ENCODE peak calls at places on chromosome 16, in six cellular contexts. One of them, this sample, is unnamed.

GRCh38 chr16:17970816-17971291 is 365.7 kb downstream of the NPIPA8 start:
- DNase-seq in GM12878: no peak
- DNase-seq in K562: no peak
- DNase-seq in SK-N-SH: no peak
- DNase-seq in HepG2: no peak
- DNase-seq in H1: no peak
- DNase-seq in this sample: no peak

GRCh38 chr16:68823401-68823800 is 19.9 kb upstream of the TANGO6 start:
- DNase-seq in GM12878: no peak
- DNase-seq in K562: no peak
- DNase-seq in SK-N-SH: no peak
- DNase-seq in HepG2: no peak
- DNase-seq in H1: no peak
- DNase-seq in this sample: no peak

GRCh38 chr16:75402821-75403475 is 30.4 kb downstream of the CFDP1 start:
- DNase-seq in GM12878: no peak
- DNase-seq in K562: peak
- DNase-seq in SK-N-SH: peak
- DNase-seq in HepG2: peak
- DNase-seq in H1: no peak
- DNase-seq in this sample: no peak

GRCh38 chr16:62225675-62226074 is 189.4 kb upstream of the CDH8 start:
- DNase-seq in GM12878: peak
- DNase-seq in K562: peak
- DNase-seq in SK-N-SH: peak
- DNase-seq in HepG2: peak
- DNase-seq in H1: peak
- DNase-seq in this sample: peak

GRCh38 chr16:67428146-67428731 is 2.7 kb upstream of the HSD11B2 start:
- DNase-seq in GM12878: no peak
- DNase-seq in K562: peak
- DNase-seq in SK-N-SH: peak
- DNase-seq in HepG2: peak
- DNase-seq in H1: peak
- DNase-seq in this sample: peak

GRCh38 chr16:89407282-89407924 is 83.0 kb downstream of the ANKRD11 start:
- DNase-seq in GM12878: no peak
- DNase-seq in K562: no peak
- DNase-seq in SK-N-SH: no peak
- DNase-seq in HepG2: no peak
- DNase-seq in H1: no peak
- DNase-seq in this sample: no peak

GRCh38 chr16:86066755-86067154 is 167.8 kb downstream of the IRF8 start:
- DNase-seq in GM12878: no peak
- DNase-seq in K562: no peak
- DNase-seq in SK-N-SH: no peak
- DNase-seq in HepG2: no peak
- DNase-seq in H1: no peak
- DNase-seq in this sample: no peak

GRCh38 chr16:86252596-86252995 is 257.7 kb upstream of the FOXF1 start:
- DNase-seq in GM12878: no peak
- DNase-seq in K562: peak
- DNase-seq in SK-N-SH: peak
- DNase-seq in HepG2: no peak
- DNase-seq in H1: peak
- DNase-seq in this sample: no peak

GRCh38 chr16:73846292-73846849 is 450.2 kb upstream of the PSMD7 start:
- DNase-seq in GM12878: no peak
- DNase-seq in K562: no peak
- DNase-seq in SK-N-SH: peak
- DNase-seq in HepG2: no peak
- DNase-seq in H1: peak
- DNase-seq in this sample: no peak

GRCh38 chr16:84714028-84714427 is 14.2 kb downstream of the USP10 start:
- DNase-seq in GM12878: no peak
- DNase-seq in K562: no peak
- DNase-seq in SK-N-SH: no peak
- DNase-seq in HepG2: no peak
- DNase-seq in H1: peak
- DNase-seq in this sample: no peak

GRCh38 chr16:3915438-3916250 is 35.1 kb upstream of the CREBBP start:
- DNase-seq in GM12878: no peak
- DNase-seq in K562: no peak
- DNase-seq in SK-N-SH: no peak
- DNase-seq in HepG2: no peak
- DNase-seq in H1: no peak
- DNase-seq in this sample: no peak

GRCh38 chr16:4682616-4683254 is 10.6 kb upstream of the NUDT16L1 start:
- DNase-seq in GM12878: no peak
- DNase-seq in K562: peak
- DNase-seq in SK-N-SH: peak
- DNase-seq in HepG2: peak
- DNase-seq in H1: peak
- DNase-seq in this sample: peak

GRCh38 chr16:87274808-87275207 is 42.4 kb downstream of the C16orf95 start:
- DNase-seq in GM12878: no peak
- DNase-seq in K562: no peak
- DNase-seq in SK-N-SH: no peak
- DNase-seq in HepG2: no peak
- DNase-seq in H1: no peak
- DNase-seq in this sample: no peak

GRCh38 chr16:27286446-27286845 is 17.9 kb upstream of the NSMCE1 start:
- DNase-seq in GM12878: no peak
- DNase-seq in K562: no peak
- DNase-seq in SK-N-SH: no peak
- DNase-seq in HepG2: peak
- DNase-seq in H1: no peak
- DNase-seq in this sample: no peak

GRCh38 chr16:71883193-71883848 is 661 bp downstream of the ZNF821 start:
- DNase-seq in GM12878: no peak
- DNase-seq in K562: peak
- DNase-seq in SK-N-SH: no peak
- DNase-seq in HepG2: no peak
- DNase-seq in H1: peak
- DNase-seq in this sample: no peak

GRCh38 chr16:80122155-80122554 is 418.6 kb upstream of the DYNLRB2 start:
- DNase-seq in GM12878: no peak
- DNase-seq in K562: no peak
- DNase-seq in SK-N-SH: peak
- DNase-seq in HepG2: no peak
- DNase-seq in H1: no peak
- DNase-seq in this sample: no peak

GRCh38 chr16:67108931-67109406 is 772 bp upstream of the PHAF1 start:
- DNase-seq in GM12878: no peak
- DNase-seq in K562: no peak
- DNase-seq in SK-N-SH: no peak
- DNase-seq in HepG2: no peak
- DNase-seq in H1: no peak
- DNase-seq in this sample: no peak

DNA sequence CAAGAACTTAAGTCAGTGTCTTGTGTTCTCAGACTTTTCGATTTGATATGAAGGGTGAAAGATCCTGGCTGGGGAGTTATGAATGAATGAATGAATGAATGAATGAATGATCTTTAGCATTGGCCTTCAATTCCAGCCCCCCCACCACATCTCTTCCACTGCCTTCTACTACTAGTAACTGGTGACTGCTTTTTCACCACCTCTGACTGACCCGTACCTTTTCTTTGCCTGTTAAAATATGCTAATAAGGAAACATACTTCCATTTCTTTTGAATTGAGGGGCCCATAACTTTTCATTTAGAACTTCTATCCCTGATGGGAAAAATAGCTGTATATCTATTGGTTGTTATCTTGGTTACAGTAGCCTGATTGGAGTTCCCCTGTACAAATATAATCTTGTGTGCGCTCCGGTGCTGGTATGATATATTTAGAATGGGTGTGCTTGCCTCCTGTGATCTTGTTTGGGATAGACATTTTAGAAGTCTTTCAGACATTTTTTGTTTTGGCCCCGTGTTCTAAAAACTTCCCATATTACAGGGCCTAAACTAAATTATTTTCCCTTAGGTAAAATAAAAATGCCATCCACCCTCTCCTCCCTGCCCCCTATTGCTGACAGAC is 3.4 kb downstream of the LYRM1 start:
- DNase-seq in GM12878: no peak
- DNase-seq in K562: no peak
- DNase-seq in SK-N-SH: no peak
- DNase-seq in HepG2: no peak
- DNase-seq in H1: no peak
- DNase-seq in this sample: no peak
- H3K4me3 ChIP-seq in GM12878: peak
- H3K4me3 ChIP-seq in K562: no peak
- H3K4me3 ChIP-seq in SK-N-SH: no peak
- H3K4me3 ChIP-seq in HepG2: no peak
- H3K4me3 ChIP-seq in H1: no peak
- H3K4me3 ChIP-seq in this sample: no peak

GRCh38 chr16:55021595-55022475 is 91.2 kb downstream of the IRX5 start:
- DNase-seq in GM12878: no peak
- DNase-seq in K562: peak
- DNase-seq in SK-N-SH: no peak
- DNase-seq in HepG2: peak
- DNase-seq in H1: peak
- DNase-seq in this sample: no peak
- TF ChIP-seq CTCF in GM12878: no peak
- TF ChIP-seq CTCF in K562: peak
- TF ChIP-seq CTCF in SK-N-SH: peak
- TF ChIP-seq CTCF in HepG2: peak
- TF ChIP-seq CTCF in H1: peak
- TF ChIP-seq CTCF in this sample: no peak

DNA sequence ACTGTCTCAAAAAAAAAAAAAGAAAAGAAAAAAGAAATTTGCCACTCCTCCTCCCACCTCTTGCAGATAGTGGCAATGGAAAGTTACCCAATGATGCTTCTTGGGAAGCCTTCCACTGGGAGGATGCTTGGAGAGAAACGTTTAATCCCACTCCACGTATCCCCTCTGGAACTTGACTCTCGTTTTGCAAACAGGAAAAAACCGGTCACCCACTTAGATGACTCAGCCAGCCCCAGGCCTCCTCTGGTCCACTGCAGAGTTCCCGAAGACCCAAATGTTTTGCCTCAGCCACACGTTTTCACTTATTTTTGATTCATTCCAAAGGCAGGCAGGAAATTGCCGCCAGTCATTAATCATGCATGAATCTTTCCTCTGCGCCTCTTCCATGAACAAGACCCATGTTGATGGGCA is 9.3 kb upstream of the TNFRSF17 start:
- DNase-seq in GM12878: no peak
- DNase-seq in K562: no peak
- DNase-seq in SK-N-SH: no peak
- DNase-seq in HepG2: no peak
- DNase-seq in H1: no peak
- DNase-seq in this sample: no peak
- TF ChIP-seq GABPA in GM12878: no peak
- TF ChIP-seq GABPA in K562: no peak
- TF ChIP-seq GABPA in SK-N-SH: no peak
- TF ChIP-seq GABPA in HepG2: no peak
- TF ChIP-seq GABPA in H1: no peak
- TF ChIP-seq GABPA in this sample: no peak

GRCh38 chr16:54718376-54718775 is 212.3 kb upstream of the IRX5 start:
- DNase-seq in GM12878: no peak
- DNase-seq in K562: no peak
- DNase-seq in SK-N-SH: no peak
- DNase-seq in HepG2: no peak
- DNase-seq in H1: no peak
- DNase-seq in this sample: no peak

GRCh38 chr16:54712866-54713265 is 217.8 kb upstream of the IRX5 start:
- DNase-seq in GM12878: no peak
- DNase-seq in K562: no peak
- DNase-seq in SK-N-SH: no peak
- DNase-seq in HepG2: no peak
- DNase-seq in H1: no peak
- DNase-seq in this sample: no peak

GRCh38 chr16:54720259-54720658 is 210.4 kb upstream of the IRX5 start:
- DNase-seq in GM12878: no peak
- DNase-seq in K562: no peak
- DNase-seq in SK-N-SH: no peak
- DNase-seq in HepG2: peak
- DNase-seq in H1: no peak
- DNase-seq in this sample: no peak

GRCh38 chr16:54715011-54715410 is 215.7 kb upstream of the IRX5 start:
- DNase-seq in GM12878: no peak
- DNase-seq in K562: no peak
- DNase-seq in SK-N-SH: no peak
- DNase-seq in HepG2: no peak
- DNase-seq in H1: no peak
- DNase-seq in this sample: no peak
- H3K4me3 ChIP-seq in GM12878: no peak
- H3K4me3 ChIP-seq in K562: no peak
- H3K4me3 ChIP-seq in SK-N-SH: no peak
- H3K4me3 ChIP-seq in HepG2: no peak
- H3K4me3 ChIP-seq in H1: no peak
- H3K4me3 ChIP-seq in this sample: no peak

GRCh38 chr16:70717817-70718216 is 32.0 kb upstream of the MTSS2 start:
- DNase-seq in GM12878: no peak
- DNase-seq in K562: no peak
- DNase-seq in SK-N-SH: no peak
- DNase-seq in HepG2: no peak
- DNase-seq in H1: no peak
- DNase-seq in this sample: no peak
- TF ChIP-seq CTCF in GM12878: no peak
- TF ChIP-seq CTCF in K562: no peak
- TF ChIP-seq CTCF in SK-N-SH: no peak
- TF ChIP-seq CTCF in HepG2: no peak
- TF ChIP-seq CTCF in H1: no peak
- TF ChIP-seq CTCF in this sample: no peak

GRCh38 chr16:624522-625401 is 6.0 kb upstream of the WFIKKN1 start:
- DNase-seq in GM12878: no peak
- DNase-seq in K562: no peak
- DNase-seq in SK-N-SH: peak
- DNase-seq in HepG2: no peak
- DNase-seq in H1: no peak
- DNase-seq in this sample: no peak

GRCh38 chr16:625402-626173 is 5.2 kb upstream of the WFIKKN1 start:
- DNase-seq in GM12878: no peak
- DNase-seq in K562: no peak
- DNase-seq in SK-N-SH: no peak
- DNase-seq in HepG2: no peak
- DNase-seq in H1: no peak
- DNase-seq in this sample: no peak

GRCh38 chr16:621526-622105 is 9.2 kb upstream of the WFIKKN1 start:
- DNase-seq in GM12878: no peak
- DNase-seq in K562: no peak
- DNase-seq in SK-N-SH: no peak
- DNase-seq in HepG2: no peak
- DNase-seq in H1: no peak
- DNase-seq in this sample: no peak

GRCh38 chr16:620700-621525 is 9.9 kb upstream of the WFIKKN1 start:
- DNase-seq in GM12878: no peak
- DNase-seq in K562: no peak
- DNase-seq in SK-N-SH: peak
- DNase-seq in HepG2: no peak
- DNase-seq in H1: no peak
- DNase-seq in this sample: no peak

GRCh38 chr16:622920-623280 is 7.9 kb upstream of the WFIKKN1 start:
- DNase-seq in GM12878: no peak
- DNase-seq in K562: peak
- DNase-seq in SK-N-SH: no peak
- DNase-seq in HepG2: no peak
- DNase-seq in H1: no peak
- DNase-seq in this sample: no peak
- TF ChIP-seq GABPA in GM12878: no peak
- TF ChIP-seq GABPA in K562: no peak
- TF ChIP-seq GABPA in SK-N-SH: no peak
- TF ChIP-seq GABPA in HepG2: no peak
- TF ChIP-seq GABPA in H1: no peak
- TF ChIP-seq GABPA in this sample: no peak

GRCh38 chr16:12767897-12768296 is 35.8 kb downstream of the CPPED1 start:
- DNase-seq in GM12878: no peak
- DNase-seq in K562: no peak
- DNase-seq in SK-N-SH: no peak
- DNase-seq in HepG2: no peak
- DNase-seq in H1: no peak
- DNase-seq in this sample: no peak
- H3K4me3 ChIP-seq in GM12878: no peak
- H3K4me3 ChIP-seq in K562: no peak
- H3K4me3 ChIP-seq in SK-N-SH: no peak
- H3K4me3 ChIP-seq in HepG2: no peak
- H3K4me3 ChIP-seq in H1: no peak
- H3K4me3 ChIP-seq in this sample: no peak

This sample was measured in HL-60.